ENCODE peak calls at places on chromosomes 4 and X, in four cellular contexts. E is gastrocnemius medialis, W is suprapubic skin, J is ovary. T is an unnamed sample.

GRCh38 chr4:108906866-108907367 is 144.1 kb upstream of the ETNPPL start:
- DNase-seq in E (no peak), W (no peak), J (no peak), T (no peak)

GRCh38 chr4:108383157-108383556 is 214.4 kb upstream of the LEF1 start:
- DNase-seq in E (no peak), W (no peak), J (no peak), T (no peak)

GRCh38 chr4:64121803-64122202 is 287.4 kb downstream of the TECRL start:
- DNase-seq in E (no peak), W (no peak), J (no peak), T (no peak)

GRCh38 chr4:122996350-122996749 is 74.0 kb upstream of the NUDT6 start:
- DNase-seq in E (no peak), W (no peak), J (no peak), T (no peak)

GRCh38 chr4:76377922-76378321 is 43.0 kb downstream of the CCDC158 start:
- DNase-seq in E (no peak), W (no peak), J (no peak), T (no peak)

GRCh38 chr4:8117278-8117682 is 41.3 kb downstream of the ABLIM2 start:
- DNase-seq in E (peak), W (no peak), J (no peak), T (no peak)

GRCh38 chrX:42495139-42495538 is 282.8 kb downstream of the PPP1R2C start:
- DNase-seq in E (no peak), W (no peak), J (no peak), T (no peak)

GRCh38 chr4:152806492-152807125 is 26.9 kb downstream of the ARFIP1 start:
- DNase-seq in E (no peak), W (no peak), J (no peak), T (no peak)

GRCh38 chr4:168696828-168697227 is 200.0 kb downstream of the PALLD start:
- DNase-seq in E (no peak), W (no peak), J (no peak), T (no peak)

GRCh38 chrX:41542151-41542935 is 95.2 kb downstream of the NYX start:
- DNase-seq in E (no peak), W (no peak), J (no peak), T (no peak)

GRCh38 chrX:19805054-19805690 is 82.2 kb downstream of the SH3KBP1 start:
- DNase-seq in E (no peak), W (no peak), J (no peak), T (no peak)

GRCh38 chrX:24153796-24154189 is 4.3 kb downstream of the ZFX start:
- DNase-seq in E (no peak), W (no peak), J (no peak), T (no peak)

GRCh38 chr4:170657761-170658160 is 568.0 kb upstream of the AADAT start:
- DNase-seq in E (no peak), W (no peak), J (no peak), T (no peak)

GRCh38 chrX:20263474-20263873 is 3.2 kb downstream of the RPS6KA3 start:
- DNase-seq in E (no peak), W (no peak), J (no peak), T (no peak)

GRCh38 chr4:60209588-60209987 is 990.5 kb upstream of the ADGRL3 start:
- DNase-seq in E (no peak), W (no peak), J (no peak), T (no peak)

GRCh38 chrX:16946971-16947562 is 609 bp downstream of the REPS2 start:
- DNase-seq in E (no peak), W (no peak), J (peak), T (peak)

GRCh38 chrX:10030570-10030969 is 63.4 kb downstream of the CLDN34 start:
- DNase-seq in E (no peak), W (no peak), J (no peak), T (no peak)

GRCh38 chrX:42385730-42386129 is 392.2 kb downstream of the PPP1R2C start:
- DNase-seq in E (no peak), W (no peak), J (no peak), T (no peak)

GRCh38 chrX:34332336-34332735 is 200.2 kb upstream of the FAM47A start:
- DNase-seq in E (no peak), W (no peak), J (no peak), T (no peak)

GRCh38 chr4:121155893-121156292 is 8.2 kb downstream of the TNIP3 start:
- DNase-seq in E (no peak), W (no peak), J (no peak), T (no peak)

DNA sequence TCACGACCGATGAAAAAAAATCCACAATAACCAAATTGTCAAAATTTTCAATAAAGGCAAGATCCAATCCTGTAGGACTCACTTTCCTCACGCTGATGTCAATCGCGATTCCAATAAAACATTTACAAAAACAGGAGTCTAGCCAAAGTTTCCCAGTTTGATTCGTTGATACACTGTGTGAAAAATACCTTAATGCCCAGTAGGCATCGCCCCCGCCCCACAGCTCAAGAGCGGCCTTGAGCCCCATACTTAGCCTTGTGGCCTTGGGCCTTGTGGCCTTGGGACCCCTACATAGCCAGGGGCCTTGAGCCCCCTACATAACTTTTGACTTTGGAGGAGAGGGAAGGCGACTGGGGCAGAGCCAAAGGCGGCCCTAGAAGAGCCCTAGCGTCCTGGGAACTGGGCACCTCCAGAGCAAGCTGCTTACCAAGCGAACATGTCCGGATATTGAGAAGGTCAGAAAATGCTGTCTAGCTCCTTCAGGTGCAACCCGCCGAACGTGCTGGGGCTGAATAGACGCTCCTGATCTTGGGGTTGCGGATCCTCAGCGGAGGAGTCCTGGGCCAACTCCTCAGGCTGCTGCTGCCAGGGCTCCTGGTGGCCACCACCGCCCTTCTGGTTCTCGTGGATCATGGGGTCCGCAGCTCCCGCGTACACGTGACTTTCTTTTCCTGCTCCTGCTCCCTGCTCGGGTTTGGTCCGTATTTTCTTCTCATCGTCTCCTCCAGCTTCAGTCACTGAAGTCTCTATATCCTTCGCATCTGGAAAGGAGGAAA is 62.9 kb downstream of the RHOXF2B start:
- DNase-seq in E (no peak), W (no peak), J (no peak), T (no peak)
- H3K4me3 ChIP-seq in E (peak), W (peak), J (no peak), T (no peak)

GRCh38 chr4:53128959-53129358 is 236.9 kb downstream of the SCFD2 start:
- DNase-seq in E (no peak), W (no peak), J (peak), T (peak)

GRCh38 chr4:53126099-53126498 is 239.8 kb downstream of the SCFD2 start:
- DNase-seq in E (no peak), W (no peak), J (no peak), T (no peak)

GRCh38 chr4:53130896-53131561 is 234.8 kb downstream of the SCFD2 start:
- DNase-seq in E (no peak), W (no peak), J (no peak), T (no peak)

GRCh38 chr4:53123819-53124218 is 242.0 kb downstream of the SCFD2 start:
- DNase-seq in E (no peak), W (no peak), J (no peak), T (no peak)

GRCh38 chr4:53127365-53127764 is 238.5 kb downstream of the SCFD2 start:
- DNase-seq in E (no peak), W (no peak), J (no peak), T (no peak)
- TF ChIP-seq POLR2A in E (no peak), W (no peak), J (no peak), T (no peak)

DNA sequence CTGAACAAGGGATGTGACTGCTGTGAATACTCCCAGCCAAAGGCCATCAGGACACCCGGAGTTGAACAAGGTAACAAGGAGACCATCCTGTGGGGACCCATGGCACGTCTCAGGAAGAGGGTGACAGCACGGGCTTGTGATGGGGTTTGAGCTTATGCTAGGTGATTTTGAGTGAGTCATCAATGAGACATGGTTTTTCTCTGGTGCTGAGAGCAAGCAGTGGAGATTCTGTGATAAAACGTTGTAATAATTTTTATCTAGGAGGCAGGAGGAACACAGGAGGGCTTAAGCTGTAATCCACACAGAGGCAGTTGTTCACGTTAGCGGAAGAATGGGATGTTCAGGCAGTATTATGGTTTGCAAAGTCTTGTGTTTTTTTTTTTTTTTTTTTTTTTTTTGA is 36.0 kb downstream of the TRIML1 start:
- DNase-seq in E (no peak), W (no peak), J (no peak), T (no peak)
- TF ChIP-seq CTCF in E (no peak), W (no peak), J (no peak), T (no peak)

DNA sequence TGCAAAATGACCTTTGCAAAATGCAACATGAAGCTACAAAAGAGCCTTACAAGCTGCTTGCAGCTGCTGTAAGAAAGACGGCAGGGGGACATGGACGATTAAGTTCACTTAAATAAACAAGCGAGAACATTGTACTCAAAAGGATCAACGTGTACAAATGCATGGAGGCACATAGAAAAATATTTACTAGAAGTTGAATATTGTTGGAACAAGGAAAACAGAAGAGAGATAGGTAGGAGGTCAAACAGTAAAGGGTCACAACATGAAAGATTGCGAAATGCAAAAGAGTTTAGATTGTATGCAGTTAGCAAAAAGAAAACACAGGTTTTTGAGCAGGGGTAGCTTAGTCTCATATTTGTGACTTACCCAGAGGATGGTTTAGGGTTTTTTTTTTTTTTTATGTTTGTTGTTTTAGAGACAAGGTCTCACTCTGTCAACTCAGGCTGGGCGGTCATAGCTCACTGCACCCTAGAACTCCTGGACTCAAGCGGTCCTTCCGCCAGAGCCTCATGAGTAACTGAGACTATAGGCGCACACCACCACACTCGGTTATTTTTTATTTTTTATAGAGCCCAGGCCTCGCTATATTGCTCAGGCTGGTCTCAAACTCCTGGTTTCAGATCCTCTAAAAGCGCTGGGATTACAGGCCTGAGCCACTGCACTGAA is 1.4 kb upstream of the PHF8 start:
- DNase-seq in E (no peak), W (no peak), J (no peak), T (no peak)
- H3K4me3 ChIP-seq in E (no peak), W (no peak), J (no peak), T (no peak)